ENCODE peak calls at places on chromosomes 11 and 22, in seven cellular contexts. One of them, this sample, is unnamed.

GRCh38 chr11:133230446-133230845 is 301.9 kb downstream of the OPCML start:
- DNase-seq in H1: no peak
- DNase-seq in IMR-90: no peak
- DNase-seq in mesendoderm: no peak
- DNase-seq in trophoblast cell: no peak
- DNase-seq in H9: no peak
- DNase-seq in neuronal stem cell: no peak
- DNase-seq in this sample: no peak

GRCh38 chr11:36071917-36072500 is 128.1 kb downstream of the LDLRAD3 start:
- DNase-seq in IMR-90: no peak
- DNase-seq in mesendoderm: no peak
- DNase-seq in H1: no peak
- DNase-seq in H9: no peak
- DNase-seq in trophoblast cell: no peak
- DNase-seq in neuronal stem cell: no peak
- DNase-seq in this sample: peak; percentile 35

GRCh38 chr11:61691378-61692156 is 11.4 kb downstream of the DAGLA start:
- DNase-seq in mesendoderm: peak; percentile 47
- DNase-seq in H9: no peak
- DNase-seq in IMR-90: no peak
- DNase-seq in trophoblast cell: no peak
- DNase-seq in neuronal stem cell: no peak
- DNase-seq in H1: no peak
- DNase-seq in this sample: no peak

GRCh38 chr22:27883656-27884350 is 35.3 kb downstream of the PITPNB start:
- DNase-seq in H9: no peak
- DNase-seq in trophoblast cell: no peak
- DNase-seq in H1: no peak
- DNase-seq in IMR-90: no peak
- DNase-seq in mesendoderm: no peak
- DNase-seq in neuronal stem cell: no peak
- DNase-seq in this sample: no peak

GRCh38 chr11:44453213-44453612 is 112.2 kb upstream of the CD82 start:
- DNase-seq in mesendoderm: no peak
- DNase-seq in neuronal stem cell: no peak
- DNase-seq in H1: no peak
- DNase-seq in IMR-90: no peak
- DNase-seq in H9: no peak
- DNase-seq in trophoblast cell: no peak
- DNase-seq in this sample: no peak

GRCh38 chr22:30297276-30298004 is 8.1 kb upstream of the CASTOR1 start:
- DNase-seq in IMR-90: no peak
- DNase-seq in H1: no peak
- DNase-seq in mesendoderm: no peak
- DNase-seq in neuronal stem cell: no peak
- DNase-seq in H9: no peak
- DNase-seq in trophoblast cell: no peak
- DNase-seq in this sample: no peak

GRCh38 chr11:119538748-119539147 is 115.8 kb upstream of the THY1 start:
- DNase-seq in neuronal stem cell: no peak
- DNase-seq in IMR-90: no peak
- DNase-seq in H9: no peak
- DNase-seq in H1: no peak
- DNase-seq in trophoblast cell: peak; percentile 17
- DNase-seq in mesendoderm: no peak
- DNase-seq in this sample: no peak

GRCh38 chr22:31289335-31289734 is 3.0 kb downstream of the PIK3IP1 start:
- DNase-seq in H1: no peak
- DNase-seq in mesendoderm: no peak
- DNase-seq in trophoblast cell: peak; percentile 58
- DNase-seq in neuronal stem cell: no peak
- DNase-seq in H9: no peak
- DNase-seq in IMR-90: no peak
- DNase-seq in this sample: no peak

GRCh38 chr11:103587951-103588788 is 448.3 kb upstream of the DDI1 start:
- DNase-seq in mesendoderm: peak; percentile 67
- DNase-seq in trophoblast cell: peak; percentile 82
- DNase-seq in H1: no peak
- DNase-seq in neuronal stem cell: no peak
- DNase-seq in H9: no peak
- DNase-seq in IMR-90: no peak
- DNase-seq in this sample: no peak

GRCh38 chr22:23404689-23405365 is 175.3 kb downstream of the IGLL1 start:
- DNase-seq in mesendoderm: peak; percentile 75
- DNase-seq in IMR-90: peak; percentile 40
- DNase-seq in neuronal stem cell: peak; percentile 67
- DNase-seq in trophoblast cell: peak; percentile 74
- DNase-seq in H9: peak; percentile 39
- DNase-seq in H1: no peak
- DNase-seq in this sample: peak; percentile 54

GRCh38 chr11:31871310-31872073 is 60.4 kb upstream of the PAX6 start:
- DNase-seq in H9: no peak
- DNase-seq in neuronal stem cell: no peak
- DNase-seq in H1: no peak
- DNase-seq in trophoblast cell: no peak
- DNase-seq in mesendoderm: no peak
- DNase-seq in IMR-90: no peak
- DNase-seq in this sample: no peak

GRCh38 chr22:19576460-19577421 is 52.5 kb upstream of the CLDN5 start:
- DNase-seq in neuronal stem cell: no peak
- DNase-seq in IMR-90: peak; percentile 69
- DNase-seq in H1: no peak
- DNase-seq in trophoblast cell: peak; percentile 2
- DNase-seq in H9: peak; percentile 58
- DNase-seq in mesendoderm: peak; percentile 30
- DNase-seq in this sample: peak; percentile 74

GRCh38 chr22:50319503-50319951 is 7.3 kb downstream of the DENND6B start:
- DNase-seq in H9: no peak
- DNase-seq in mesendoderm: no peak
- DNase-seq in trophoblast cell: no peak
- DNase-seq in IMR-90: no peak
- DNase-seq in H1: no peak
- DNase-seq in neuronal stem cell: no peak
- DNase-seq in this sample: no peak

GRCh38 chr11:1073261-1073724 is 1.4 kb upstream of the MUC2 start:
- DNase-seq in H1: no peak
- DNase-seq in H9: no peak
- DNase-seq in trophoblast cell: no peak
- DNase-seq in IMR-90: peak; percentile 46
- DNase-seq in neuronal stem cell: no peak
- DNase-seq in mesendoderm: no peak
- DNase-seq in this sample: no peak

GRCh38 chr11:96259053-96259837 is 83.8 kb downstream of the MAML2 start:
- DNase-seq in H1: no peak
- DNase-seq in mesendoderm: peak; percentile 75
- DNase-seq in trophoblast cell: peak; percentile 91
- DNase-seq in IMR-90: peak; percentile 86
- DNase-seq in H9: no peak
- DNase-seq in neuronal stem cell: no peak
- DNase-seq in this sample: peak; percentile 79

GRCh38 chr11:13494051-13494450 is 1.7 kb downstream of the PTH start:
- DNase-seq in trophoblast cell: no peak
- DNase-seq in neuronal stem cell: no peak
- DNase-seq in H9: no peak
- DNase-seq in H1: no peak
- DNase-seq in IMR-90: no peak
- DNase-seq in mesendoderm: peak; percentile 36
- DNase-seq in this sample: no peak

GRCh38 chr11:131682373-131683015 is 312.1 kb downstream of the NTM start:
- DNase-seq in neuronal stem cell: no peak
- DNase-seq in mesendoderm: no peak
- DNase-seq in H9: peak; percentile 28
- DNase-seq in IMR-90: no peak
- DNase-seq in trophoblast cell: no peak
- DNase-seq in H1: no peak
- DNase-seq in this sample: no peak

GRCh38 chr11:102172127-102172848 is 62.0 kb downstream of the YAP1 start:
- DNase-seq in mesendoderm: no peak
- DNase-seq in H1: no peak
- DNase-seq in neuronal stem cell: no peak
- DNase-seq in H9: no peak
- DNase-seq in IMR-90: peak; percentile 54
- DNase-seq in trophoblast cell: no peak
- DNase-seq in this sample: peak; percentile 83

GRCh38 chr22:46105494-46106278 is 44.6 kb upstream of the PPARA start:
- DNase-seq in neuronal stem cell: no peak
- DNase-seq in mesendoderm: no peak
- DNase-seq in H1: no peak
- DNase-seq in H9: no peak
- DNase-seq in IMR-90: peak; percentile 59
- DNase-seq in trophoblast cell: no peak
- DNase-seq in this sample: peak; percentile 25

GRCh38 chr11:68053981-68054812 is 15.4 kb downstream of the TCIRG1 start:
- DNase-seq in trophoblast cell: no peak
- DNase-seq in neuronal stem cell: no peak
- DNase-seq in H9: no peak
- DNase-seq in mesendoderm: no peak
- DNase-seq in H1: no peak
- DNase-seq in IMR-90: no peak
- DNase-seq in this sample: no peak

GRCh38 chr11:132959663-132960062 is 572.6 kb downstream of the OPCML start:
- DNase-seq in trophoblast cell: no peak
- DNase-seq in neuronal stem cell: no peak
- DNase-seq in H9: no peak
- DNase-seq in H1: no peak
- DNase-seq in mesendoderm: no peak
- DNase-seq in IMR-90: no peak
- DNase-seq in this sample: no peak

GRCh38 chr11:86050310-86050709 is 18.6 kb downstream of the PICALM start:
- DNase-seq in mesendoderm: no peak
- DNase-seq in H9: no peak
- DNase-seq in H1: no peak
- DNase-seq in neuronal stem cell: no peak
- DNase-seq in trophoblast cell: no peak
- DNase-seq in IMR-90: no peak
- DNase-seq in this sample: no peak

GRCh38 chr22:49960159-49960966 is at the start of gene PIM3:
- DNase-seq in IMR-90: peak; percentile 95
- DNase-seq in trophoblast cell: peak; percentile 100
- DNase-seq in H9: peak; percentile 94
- DNase-seq in H1: peak; percentile 66
- DNase-seq in mesendoderm: peak; percentile 97
- DNase-seq in neuronal stem cell: peak; percentile 94
- DNase-seq in this sample: peak; percentile 95

GRCh38 chr11:109173504-109173903 is 248.5 kb upstream of the C11orf87 start:
- DNase-seq in trophoblast cell: no peak
- DNase-seq in neuronal stem cell: no peak
- DNase-seq in mesendoderm: no peak
- DNase-seq in H9: no peak
- DNase-seq in IMR-90: no peak
- DNase-seq in H1: no peak
- DNase-seq in this sample: no peak

GRCh38 chr11:61007971-61008896 is 36.8 kb downstream of the CD6 start:
- DNase-seq in trophoblast cell: peak; percentile 71
- DNase-seq in mesendoderm: peak; percentile 88
- DNase-seq in neuronal stem cell: peak; percentile 30
- DNase-seq in H1: peak; percentile 58
- DNase-seq in IMR-90: no peak
- DNase-seq in H9: peak; percentile 93
- DNase-seq in this sample: no peak

GRCh38 chr22:35560824-35561223 is 20.2 kb downstream of the RASD2 start:
- DNase-seq in IMR-90: no peak
- DNase-seq in trophoblast cell: no peak
- DNase-seq in mesendoderm: no peak
- DNase-seq in H9: no peak
- DNase-seq in neuronal stem cell: no peak
- DNase-seq in H1: no peak
- DNase-seq in this sample: no peak
- H4K8ac ChIP-seq in IMR-90: no peak overlapping the region
- H4K8ac ChIP-seq in trophoblast cell: no peak overlapping the region
- H4K8ac ChIP-seq in mesendoderm: no peak overlapping the region
- H4K8ac ChIP-seq in H9: no peak overlapping the region
- H4K8ac ChIP-seq in neuronal stem cell: no peak overlapping the region
- H4K8ac ChIP-seq in H1: no peak overlapping the region
- H4K8ac ChIP-seq in this sample: no peak overlapping the region

GRCh38 chr11:128520206-128520885 is 67.0 kb downstream of the ETS1 start:
- DNase-seq in neuronal stem cell: no peak
- DNase-seq in trophoblast cell: no peak
- DNase-seq in IMR-90: no peak
- DNase-seq in H9: no peak
- DNase-seq in H1: no peak
- DNase-seq in mesendoderm: no peak
- DNase-seq in this sample: peak; percentile 62
- H4K8ac ChIP-seq in neuronal stem cell: no peak overlapping the region
- H4K8ac ChIP-seq in trophoblast cell: no peak overlapping the region
- H4K8ac ChIP-seq in IMR-90: peak overlapping the region; percentile 2
- H4K8ac ChIP-seq in H9: no peak overlapping the region
- H4K8ac ChIP-seq in H1: no peak overlapping the region
- H4K8ac ChIP-seq in mesendoderm: no peak overlapping the region
- H4K8ac ChIP-seq in this sample: no peak overlapping the region

GRCh38 chr11:107250017-107250416 is 207.6 kb downstream of the CWF19L2 start:
- DNase-seq in neuronal stem cell: no peak
- DNase-seq in trophoblast cell: no peak
- DNase-seq in H9: peak; percentile 38
- DNase-seq in IMR-90: no peak
- DNase-seq in H1: no peak
- DNase-seq in mesendoderm: no peak
- DNase-seq in this sample: no peak
- H4K8ac ChIP-seq in neuronal stem cell: no peak overlapping the region
- H4K8ac ChIP-seq in trophoblast cell: no peak overlapping the region
- H4K8ac ChIP-seq in H9: no peak overlapping the region
- H4K8ac ChIP-seq in IMR-90: no peak overlapping the region
- H4K8ac ChIP-seq in H1: no peak overlapping the region
- H4K8ac ChIP-seq in mesendoderm: peak overlapping the region; percentile 6
- H4K8ac ChIP-seq in this sample: no peak overlapping the region

GRCh38 chr11:2249191-2249916 is 21.0 kb downstream of the ASCL2 start:
- DNase-seq in mesendoderm: no peak
- DNase-seq in IMR-90: no peak
- DNase-seq in H1: no peak
- DNase-seq in H9: no peak
- DNase-seq in trophoblast cell: no peak
- DNase-seq in neuronal stem cell: no peak
- DNase-seq in this sample: no peak

GRCh38 chr11:2250041-2250440 is 20.3 kb downstream of the ASCL2 start:
- DNase-seq in H9: no peak
- DNase-seq in neuronal stem cell: no peak
- DNase-seq in trophoblast cell: no peak
- DNase-seq in H1: no peak
- DNase-seq in mesendoderm: no peak
- DNase-seq in IMR-90: no peak
- DNase-seq in this sample: no peak

GRCh38 chr11:2247496-2247895 is 22.9 kb downstream of the ASCL2 start:
- DNase-seq in neuronal stem cell: no peak
- DNase-seq in IMR-90: no peak
- DNase-seq in trophoblast cell: peak; percentile 98
- DNase-seq in H9: no peak
- DNase-seq in H1: no peak
- DNase-seq in mesendoderm: peak; percentile 70
- DNase-seq in this sample: no peak

GRCh38 chr11:2248762-2249161 is 21.6 kb downstream of the ASCL2 start:
- DNase-seq in neuronal stem cell: no peak
- DNase-seq in mesendoderm: no peak
- DNase-seq in IMR-90: no peak
- DNase-seq in H9: no peak
- DNase-seq in H1: no peak
- DNase-seq in trophoblast cell: no peak
- DNase-seq in this sample: no peak

DNA sequence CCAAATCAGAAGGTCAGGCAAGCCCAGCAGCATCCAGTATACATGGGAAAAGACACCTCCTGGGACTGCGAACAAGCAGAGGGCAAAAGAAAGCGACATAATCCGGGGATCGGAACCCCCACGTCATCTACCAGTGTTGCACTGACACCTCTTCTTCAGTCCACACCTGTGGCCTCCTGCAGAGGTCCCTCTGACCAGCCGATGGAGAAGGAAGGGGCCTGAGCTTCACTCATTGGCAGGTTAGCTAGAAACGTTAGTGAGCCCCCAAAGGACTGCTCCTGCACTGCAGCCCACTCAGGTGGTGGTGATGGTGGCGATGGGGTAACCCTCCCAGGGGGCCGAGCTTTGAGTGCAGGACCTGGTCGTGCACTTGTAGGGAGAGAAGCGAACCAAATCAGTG is 22.1 kb downstream of the ASCL2 start:
- DNase-seq in neuronal stem cell: no peak
- DNase-seq in H1: no peak
- DNase-seq in trophoblast cell: no peak
- DNase-seq in mesendoderm: no peak
- DNase-seq in IMR-90: no peak
- DNase-seq in H9: no peak
- DNase-seq in this sample: no peak
- H4K8ac ChIP-seq in neuronal stem cell: no peak overlapping the region
- H4K8ac ChIP-seq in H1: no peak overlapping the region
- H4K8ac ChIP-seq in trophoblast cell: no peak overlapping the region
- H4K8ac ChIP-seq in mesendoderm: no peak overlapping the region
- H4K8ac ChIP-seq in IMR-90: no peak overlapping the region
- H4K8ac ChIP-seq in H9: no peak overlapping the region
- H4K8ac ChIP-seq in this sample: no peak overlapping the region

This sample was measured in mesenchymal stem cell.